ENCODE peak calls at places on chromosomes 7 and 10, in seven cellular contexts. K is fibroblast of lung, E is MM.1S, U is IMR-90, Z is DND-41, Y is neuronal stem cell, F is NT2/D1. B is an unnamed sample.
A peak's percentile ranks its signal among the peaks of the same experiment; 100 is the strongest.

GRCh38 chr7:128020161-128020560 is 11.1 kb downstream of the LRRC4 start:
- DNase-seq in F (no peak), E (no peak), U (no peak), Z (peak; percentile 24), Y (no peak), K (no peak), B (no peak)

GRCh38 chr10:24465124-24465874 is 256.4 kb downstream of the KIAA1217 start:
- DNase-seq in U (peak; percentile 91), F (no peak), Z (no peak), E (no peak), Y (no peak), K (peak; percentile 93), B (peak; percentile 45)

GRCh38 chr7:8365499-8366110 is 67.8 kb upstream of the NXPH1 start:
- DNase-seq in Z (no peak), F (no peak), U (no peak), Y (peak; percentile 20), E (peak; percentile 43), K (no peak), B (no peak)

GRCh38 chr10:631266-631665 is 58.2 kb downstream of the DIP2C start:
- DNase-seq in Y (no peak), F (no peak), U (no peak), Z (no peak), E (no peak), K (no peak), B (no peak)

GRCh38 chr10:77191324-77192049 is 446.1 kb downstream of the KCNMA1 start:
- DNase-seq in E (no peak), F (no peak), K (no peak), Y (no peak), U (no peak), Z (no peak), B (no peak)

GRCh38 chr7:74097937-74098614 is 14.5 kb downstream of the LIMK1 start:
- DNase-seq in Z (no peak), Y (no peak), K (peak; percentile 92), F (peak; percentile 51), E (no peak), U (peak; percentile 96), B (peak; percentile 36)

GRCh38 chr10:48881937-48882336 is 57.7 kb downstream of the LRRC18 start:
- DNase-seq in F (no peak), E (no peak), U (no peak), Y (no peak), Z (no peak), K (no peak), B (no peak)

GRCh38 chr10:125156739-125157472 is 3.5 kb downstream of the CTBP2 start:
- DNase-seq in Z (no peak), Y (no peak), E (no peak), F (no peak), U (no peak), K (no peak), B (peak; percentile 65)

GRCh38 chr10:114917927-114918672 is 19.9 kb upstream of the TRUB1 start:
- DNase-seq in Z (no peak), K (no peak), F (peak; percentile 22), E (no peak), U (peak; percentile 37), Y (no peak), B (no peak)

GRCh38 chr7:130970696-130971095 is 236.7 kb upstream of the KLF14 start:
- DNase-seq in E (no peak), K (no peak), Y (no peak), Z (no peak), U (peak; percentile 45), F (no peak), B (no peak)

GRCh38 chr7:150800576-150801241 is at the start of gene TMEM176A:
- DNase-seq in Z (no peak), U (no peak), Y (no peak), K (no peak), E (no peak), F (no peak), B (peak; percentile 61)

GRCh38 chr7:11648980-11649379 is 183.0 kb downstream of the THSD7A start:
- DNase-seq in K (peak; percentile 81), U (no peak), E (no peak), Z (no peak), Y (no peak), F (no peak), B (no peak)

GRCh38 chr10:44334621-44335184 is 50.2 kb downstream of the CXCL12 start:
- DNase-seq in Y (no peak), Z (no peak), E (no peak), F (no peak), U (peak; percentile 89), K (peak; percentile 78), B (no peak)

GRCh38 chr10:106450966-106451365 is 713.5 kb downstream of the SORCS1 start:
- DNase-seq in Y (no peak), K (no peak), Z (no peak), U (peak; percentile 37), E (no peak), F (no peak), B (no peak)

GRCh38 chr7:129089521-129090212 is 34.8 kb upstream of the TNPO3 start:
- DNase-seq in F (no peak), U (no peak), Y (no peak), K (no peak), E (peak; percentile 82), Z (no peak), B (no peak)

GRCh38 chr7:114759347-114760062 is 162.4 kb upstream of the MDFIC start:
- DNase-seq in U (peak; percentile 0), Y (no peak), F (no peak), E (no peak), K (peak; percentile 22), Z (no peak), B (peak; percentile 29)

GRCh38 chr7:12820777-12821176 is 133.3 kb downstream of the ARL4A start:
- DNase-seq in U (no peak), Y (no peak), F (no peak), E (no peak), Z (no peak), K (no peak), B (no peak)

GRCh38 chr10:22054946-22055345 is 51.4 kb upstream of the DNAJC1 start:
- DNase-seq in Y (no peak), F (no peak), E (no peak), U (no peak), Z (no peak), K (no peak), B (no peak)

GRCh38 chr7:134512271-134512670 is 15.1 kb upstream of the AKR1B10 start:
- DNase-seq in Y (no peak), U (no peak), K (no peak), Z (no peak), F (no peak), E (no peak), B (no peak)

GRCh38 chr7:8303904-8304528 is 42.0 kb upstream of the ICA1 start:
- DNase-seq in F (no peak), Z (no peak), E (no peak), K (no peak), U (no peak), Y (no peak), B (no peak)

GRCh38 chr10:37572206-37572605 is 285.2 kb downstream of the ZNF248 start:
- DNase-seq in K (no peak), Y (no peak), F (no peak), Z (no peak), U (no peak), E (no peak), B (no peak)

GRCh38 chr10:15223174-15223573 is 54.7 kb upstream of the NMT2 start:
- DNase-seq in Y (no peak), F (no peak), Z (no peak), U (peak; percentile 93), E (no peak), K (peak; percentile 71), B (no peak)

GRCh38 chr7:43697690-43698089 is 31.6 kb downstream of the COA1 start:
- DNase-seq in Z (no peak), F (no peak), Y (no peak), K (peak; percentile 53), E (no peak), U (peak; percentile 63), B (no peak)

GRCh38 chr10:123148414-123149161 is 652 bp downstream of the HMX2 start:
- DNase-seq in K (no peak), F (no peak), Y (peak; percentile 23), U (no peak), Z (no peak), E (no peak), B (no peak)

GRCh38 chr10:123149568-123150228 is 1.8 kb downstream of the HMX2 start:
- DNase-seq in K (peak; percentile 44), F (no peak), Z (no peak), E (no peak), U (peak; percentile 42), Y (peak; percentile 43), B (peak; percentile 19)

GRCh38 chr10:123147635-123148413 is at the start of gene HMX2:
- DNase-seq in K (no peak), Z (no peak), Y (peak; percentile 67), E (no peak), U (no peak), F (no peak), B (no peak)

GRCh38 chr10:123150229-123150985 is 2.5 kb downstream of the HMX2 start:
- DNase-seq in Z (no peak), K (no peak), F (no peak), Y (peak; percentile 20), E (no peak), U (no peak), B (no peak)

DNA sequence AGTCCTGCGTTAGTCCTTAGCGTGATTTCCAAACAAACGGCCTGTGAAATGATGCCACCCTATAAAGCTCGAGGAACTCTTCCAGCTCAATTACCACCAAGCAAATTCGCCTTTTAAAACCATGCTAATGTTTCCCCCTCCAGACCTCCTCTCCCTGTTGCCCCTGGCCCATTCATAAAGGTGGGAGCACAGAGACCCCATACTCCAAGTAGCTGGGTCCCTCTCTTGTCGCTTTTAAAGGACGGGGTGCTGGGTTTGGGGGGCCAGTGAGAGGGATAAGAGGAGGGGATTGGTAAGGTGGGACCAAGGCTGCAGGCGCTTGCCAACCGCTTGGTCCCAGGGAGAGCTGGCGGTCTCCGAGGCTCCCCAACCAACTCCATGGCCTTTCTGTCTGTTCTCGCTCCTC is 1.2 kb downstream of the HMX2 start:
- DNase-seq in F (no peak), Y (peak; percentile 9), K (no peak), E (no peak), U (no peak), Z (no peak), B (no peak)
- H3K27me3 ChIP-seq in F (peaks cover 98% of the 10 kb centered on the region), Y (peaks cover 94% of the 10 kb centered on the region), K (peaks cover 79% of the 10 kb centered on the region), E (peaks cover 19% of the 10 kb centered on the region), U (peaks cover 79% of the 10 kb centered on the region), Z (no peaks in the 10 kb centered on the region), B (peaks cover 80% of the 10 kb centered on the region)

GRCh38 chr7:20113423-20114027 is 103.7 kb downstream of the MACC1 start:
- DNase-seq in Z (no peak), F (no peak), U (no peak), Y (no peak), K (no peak), E (peak; percentile 49), B (no peak)
- H3K9ac ChIP-seq in Z (no peak overlapping the region), F (no peak overlapping the region), U (no peak overlapping the region), Y (no peak overlapping the region), K (no peak overlapping the region), E (no peak overlapping the region), B (no peak overlapping the region)

DNA sequence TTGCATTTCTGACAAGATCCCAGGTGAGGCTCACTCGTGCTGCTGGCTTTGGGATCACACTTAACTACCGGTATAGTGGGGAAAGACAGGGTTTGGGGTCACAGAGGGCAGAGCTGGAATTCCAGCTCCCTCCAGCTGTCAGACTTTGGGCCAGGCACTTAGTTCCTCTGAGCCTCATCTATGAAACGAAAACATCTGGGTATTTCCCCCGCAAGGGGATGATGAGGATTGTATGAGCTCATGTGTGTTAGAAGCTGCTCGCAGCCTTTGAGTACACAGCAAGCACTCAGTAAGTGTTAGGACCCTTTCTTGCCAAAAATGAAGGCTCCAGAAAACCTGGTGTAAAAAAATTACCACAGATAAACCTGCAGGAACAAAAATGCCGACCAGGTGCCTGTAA is 66.1 kb downstream of the PRPF18 start:
- DNase-seq in U (no peak), E (no peak), F (no peak), K (no peak), Z (no peak), Y (no peak), B (no peak)
- H3K27me3 ChIP-seq in U (no peaks in the 10 kb centered on the region), E (no peaks in the 10 kb centered on the region), F (no peaks in the 10 kb centered on the region), K (no peaks in the 10 kb centered on the region), Z (no peaks in the 10 kb centered on the region), Y (no peaks in the 10 kb centered on the region), B (no peaks in the 10 kb centered on the region)

GRCh38 chr10:68153473-68154210 is 44.4 kb downstream of the MYPN start:
- DNase-seq in F (peak; percentile 68), U (peak; percentile 99), K (peak; percentile 98), Y (no peak), E (no peak), Z (no peak), B (peak; percentile 32)
- H3K9ac ChIP-seq in F (no peak overlapping the region), U (peak overlapping the region; percentile 48), K (no peak overlapping the region), Y (no peak overlapping the region), E (no peak overlapping the region), Z (no peak overlapping the region), B (no peak overlapping the region)

B was measured in colonic mucosa.